ENCODE peak calls at places on chromosome 7, in ten cellular contexts. X is fibroblast of gingiva, T is ACHN, W is H9, L is neural progenitor cell, K is HuH-7.5, P is BJ, S is caudate nucleus, M is nephron progenitor cell, J is T47D. R is an unnamed sample.

GRCh38 chr7:96169439-96169838 is 152.5 kb downstream of the SLC25A13 start:
- DNase-seq in X (no peak), S (no peak), L (no peak), J (no peak), W (no peak), T (no peak), K (no peak), M (no peak), P (no peak), R (no peak)

GRCh38 chr7:47435889-47436312 is 146.0 kb downstream of the TNS3 start:
- DNase-seq in W (peak; percentile 63), S (peak; percentile 21), P (peak; percentile 54), X (peak; percentile 85), L (peak; percentile 76), T (peak; percentile 84), K (peak; percentile 41), J (peak; percentile 85), M (peak; percentile 47), R (peak; percentile 84)

GRCh38 chr7:56079450-56080185 is 13.1 kb downstream of the PHKG1 start:
- DNase-seq in P (peak; percentile 47), M (no peak), L (no peak), X (peak; percentile 90), T (no peak), K (no peak), J (peak; percentile 90), W (peak; percentile 65), S (peak; percentile 60), R (peak; percentile 89)

GRCh38 chr7:15219758-15220157 is 317.2 kb upstream of the DGKB start:
- DNase-seq in J (no peak), X (no peak), S (no peak), M (no peak), K (no peak), T (no peak), L (no peak), W (no peak), P (no peak), R (no peak)

GRCh38 chr7:114988035-114988434 is 66.1 kb downstream of the MDFIC start:
- DNase-seq in L (no peak), M (no peak), X (no peak), J (no peak), S (no peak), T (no peak), W (no peak), K (no peak), P (no peak), R (no peak)

GRCh38 chr7:5143106-5143505 is 46.9 kb upstream of the WIPI2 start:
- DNase-seq in T (no peak), L (no peak), S (peak; percentile 22), J (no peak), K (no peak), W (no peak), M (no peak), X (no peak), P (no peak), R (no peak)

GRCh38 chr7:81501220-81501619 is 268.6 kb downstream of the HGF start:
- DNase-seq in M (no peak), S (no peak), L (no peak), T (peak; percentile 72), X (peak; percentile 51), J (no peak), K (no peak), W (no peak), P (no peak), R (no peak)

GRCh38 chr7:158395780-158396214 is 191.8 kb downstream of the PTPRN2 start:
- DNase-seq in X (no peak), W (peak; percentile 83), M (no peak), L (peak; percentile 20), K (no peak), J (no peak), T (no peak), S (no peak), P (no peak), R (peak; percentile 9)

GRCh38 chr7:17816903-17817302 is 123.4 kb downstream of the SNX13 start:
- DNase-seq in M (no peak), P (no peak), X (no peak), J (no peak), W (no peak), T (no peak), K (no peak), S (no peak), L (no peak), R (no peak)

GRCh38 chr7:93890464-93891068 is at the start of gene TFPI2:
- DNase-seq in X (peak; percentile 37), S (no peak), L (peak; percentile 63), M (peak; percentile 78), K (peak; percentile 9), T (peak; percentile 97), J (no peak), W (peak; percentile 70), P (no peak), R (no peak)

GRCh38 chr7:155921086-155921803 is 109.0 kb upstream of the SHH start:
- DNase-seq in K (no peak), S (no peak), T (no peak), P (no peak), L (no peak), X (no peak), M (no peak), W (no peak), J (no peak), R (no peak)

GRCh38 chr7:30918676-30919075 is 7.0 kb downstream of the AQP1 start:
- DNase-seq in K (no peak), P (no peak), L (no peak), J (no peak), T (no peak), X (no peak), W (no peak), M (no peak), S (no peak), R (no peak)

GRCh38 chr7:103702982-103703381 is 257.0 kb upstream of the SLC26A5 start:
- DNase-seq in T (no peak), K (no peak), L (no peak), S (no peak), X (no peak), P (no peak), J (no peak), M (no peak), W (no peak), R (peak; percentile 72)

GRCh38 chr7:99209781-99210180 is 1.9 kb upstream of the KPNA7 start:
- DNase-seq in S (no peak), K (no peak), X (no peak), P (no peak), L (no peak), M (no peak), W (no peak), J (no peak), T (no peak), R (no peak)

GRCh38 chr7:21603477-21603876 is 60.6 kb downstream of the DNAH11 start:
- DNase-seq in L (no peak), M (no peak), X (no peak), W (no peak), K (no peak), T (no peak), J (no peak), P (no peak), S (no peak), R (no peak)

GRCh38 chr7:149884016-149884415 is 10.2 kb downstream of the ATP6V0E2 start:
- DNase-seq in X (peak; percentile 0), S (no peak), P (no peak), L (no peak), M (no peak), W (peak; percentile 22), J (no peak), K (peak; percentile 1), T (no peak), R (peak; percentile 83)

GRCh38 chr7:157430721-157431120 is 93.9 kb downstream of the DNAJB6 start:
- DNase-seq in J (no peak), M (no peak), K (no peak), W (no peak), X (no peak), L (no peak), P (no peak), S (no peak), T (no peak), R (no peak)

GRCh38 chr7:72492446-72492845 is 80.3 kb upstream of the CALN1 start:
- DNase-seq in K (no peak), M (no peak), T (no peak), X (no peak), W (no peak), J (no peak), L (no peak), S (no peak), P (no peak), R (peak; percentile 61)

GRCh38 chr7:77306231-77307067 is 106.8 kb upstream of the FGL2 start:
- DNase-seq in W (no peak), T (no peak), P (no peak), X (no peak), M (no peak), L (no peak), K (no peak), J (no peak), S (no peak), R (no peak)

GRCh38 chr7:22361795-22362194 is 4.8 kb upstream of the RAPGEF5 start:
- DNase-seq in T (no peak), L (no peak), X (no peak), M (no peak), S (no peak), W (no peak), P (no peak), J (peak; percentile 96), K (no peak), R (peak; percentile 94)

GRCh38 chr7:151459726-151460473 is 20.0 kb upstream of the CRYGN start:
- DNase-seq in J (peak; percentile 52), K (peak; percentile 77), X (peak; percentile 96), W (peak; percentile 61), L (peak; percentile 57), M (peak; percentile 68), P (peak; percentile 91), T (peak; percentile 95), S (peak; percentile 47), R (peak; percentile 71)

GRCh38 chr7:16841681-16842080 is 36.9 kb upstream of the AGR2 start:
- DNase-seq in P (no peak), T (no peak), X (no peak), J (no peak), W (no peak), M (no peak), K (no peak), S (no peak), L (no peak), R (no peak)

GRCh38 chr7:86454753-86455152 is 189.0 kb upstream of the GRM3 start:
- DNase-seq in L (no peak), X (no peak), J (no peak), T (no peak), K (no peak), S (no peak), W (no peak), M (no peak), P (no peak), R (no peak)

GRCh38 chr7:34342403-34342802 is 315.6 kb upstream of the NPSR1 start:
- DNase-seq in K (no peak), L (no peak), T (no peak), M (no peak), S (no peak), X (no peak), W (no peak), P (no peak), J (no peak), R (no peak)

GRCh38 chr7:16984346-16984745 is 102.6 kb upstream of the AGR3 start:
- DNase-seq in P (no peak), J (no peak), W (no peak), M (no peak), K (no peak), L (no peak), S (no peak), X (no peak), T (no peak), R (no peak)

GRCh38 chr7:22270371-22270770 is 86.6 kb downstream of the RAPGEF5 start:
- DNase-seq in X (no peak), J (no peak), K (no peak), T (peak; percentile 23), S (no peak), M (no peak), W (no peak), L (no peak), P (no peak), R (no peak)

GRCh38 chr7:29204491-29205281 is 10.1 kb downstream of the CHN2 start:
- DNase-seq in X (no peak), L (no peak), K (peak; percentile 20), P (no peak), S (no peak), J (no peak), W (no peak), T (no peak), M (no peak), R (peak; percentile 19)

GRCh38 chr7:22332481-22332880 is 24.5 kb downstream of the RAPGEF5 start:
- DNase-seq in K (no peak), M (no peak), P (no peak), W (no peak), L (no peak), J (no peak), S (no peak), T (peak; percentile 80), X (peak; percentile 18), R (no peak)

R was measured in cerebellar cortex.